ENCODE peak calls at places on chromosome 5, in ten cellular contexts. S is left ventricle myocardium inferior; F is GM12865; Z is mammary epithelial cell; P is AG04449; J is IMR-90; H is testis; R is right cardiac atrium; B is CD4-positive, CD25-positive, alpha-beta regulatory T cell; K is retinal pigment epithelial cell. U is an unnamed sample.

GRCh38 chr5:179817071-179817840 is 3.4 kb upstream of the SQSTM1 start:
- DNase-seq in H (no peak), P (no peak), F (no peak), B (no peak), Z (no peak), K (no peak), R (peak), J (no peak), S (no peak), U (no peak)

GRCh38 chr5:168962323-168962722 is 338.6 kb downstream of the SLIT3 start:
- DNase-seq in R (no peak), J (no peak), K (no peak), P (no peak), H (no peak), F (no peak), Z (no peak), B (no peak), S (no peak), U (no peak)

GRCh38 chr5:16489322-16489791 is 23.8 kb upstream of the ZNF622 start:
- DNase-seq in S (no peak), Z (peak), R (no peak), F (peak), K (no peak), P (peak), H (peak), B (peak), J (peak), U (peak)

GRCh38 chr5:111069839-111070238 is 1.7 kb upstream of the TSLP start:
- DNase-seq in R (no peak), F (no peak), K (peak), S (no peak), H (no peak), B (no peak), J (peak), P (no peak), Z (no peak), U (no peak)

GRCh38 chr5:141101059-141101458 is 786 bp downstream of the PCDHB3 start:
- DNase-seq in B (no peak), H (no peak), Z (no peak), K (no peak), R (no peak), F (no peak), S (no peak), J (no peak), P (no peak), U (no peak)

GRCh38 chr5:169299651-169300467 is 1.1 kb downstream of the SLIT3 start:
- DNase-seq in P (no peak), F (no peak), B (no peak), R (peak), J (no peak), Z (peak), H (no peak), S (no peak), K (no peak), U (no peak)

GRCh38 chr5:148455055-148455675 is 71.4 kb downstream of the FBXO38 start:
- DNase-seq in Z (no peak), H (no peak), B (no peak), K (peak), R (no peak), S (no peak), J (no peak), P (no peak), F (no peak), U (no peak)

GRCh38 chr5:91443761-91444467 is 60.8 kb upstream of the ARRDC3 start:
- DNase-seq in P (no peak), Z (no peak), J (peak), R (no peak), F (no peak), B (no peak), S (no peak), H (no peak), K (peak), U (no peak)

GRCh38 chr5:61333351-61334223 is 1.5 kb downstream of the ZSWIM6 start:
- DNase-seq in Z (peak), J (no peak), B (peak), H (peak), S (peak), K (no peak), P (no peak), F (peak), R (peak), U (no peak)

GRCh38 chr5:95838001-95838520 is 15.5 kb upstream of the GLRX start:
- DNase-seq in B (no peak), F (no peak), H (no peak), J (no peak), K (no peak), P (no peak), Z (no peak), R (no peak), S (no peak), U (no peak)

GRCh38 chr5:95837492-95837891 is 15.0 kb upstream of the GLRX start:
- DNase-seq in B (no peak), R (no peak), Z (no peak), J (no peak), H (no peak), P (no peak), K (no peak), F (no peak), S (no peak), U (no peak)

GRCh38 chr5:95836544-95836943 is 14.0 kb upstream of the GLRX start:
- DNase-seq in F (peak), H (no peak), K (no peak), P (no peak), S (no peak), Z (no peak), R (no peak), B (no peak), J (no peak), U (no peak)

GRCh38 chr5:95838552-95838951 is 16.0 kb upstream of the GLRX start:
- DNase-seq in S (no peak), J (no peak), R (no peak), B (no peak), Z (no peak), H (no peak), P (no peak), F (no peak), K (no peak), U (no peak)

DNA sequence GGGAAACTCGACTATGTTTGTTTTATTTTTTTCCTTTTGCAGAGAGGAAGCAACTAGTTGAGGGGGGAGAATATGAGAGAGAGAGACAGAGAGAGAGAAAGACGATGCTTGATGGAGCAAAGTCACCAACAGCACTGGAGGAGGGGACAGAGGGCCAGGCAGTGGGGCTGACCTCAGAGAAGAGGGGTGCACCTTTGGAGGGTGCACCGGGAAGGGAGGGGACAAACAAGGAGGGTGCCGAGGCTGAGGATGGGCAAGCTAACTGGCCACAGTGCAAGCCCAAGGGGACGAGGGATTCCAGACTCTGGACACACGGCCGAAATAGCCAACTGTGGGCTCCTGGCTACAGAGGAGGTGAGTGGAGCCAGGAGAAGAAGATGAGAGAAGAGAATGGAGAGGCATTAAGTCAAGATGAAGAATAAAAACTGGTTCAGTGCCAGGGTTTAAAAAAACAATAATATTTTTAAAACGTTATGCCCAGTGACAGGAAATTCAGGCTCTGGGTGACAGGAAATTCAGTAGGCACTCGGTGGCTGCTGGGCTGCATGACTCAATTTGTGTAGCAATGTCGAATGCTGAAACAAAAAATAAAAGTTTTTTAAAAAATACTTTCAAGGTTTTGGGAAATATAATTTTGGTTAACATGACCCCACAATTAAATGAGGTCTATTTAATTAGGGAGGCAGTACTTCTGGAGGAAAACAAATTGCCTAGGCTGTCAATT is 13.3 kb upstream of the GLRX start:
- DNase-seq in H (no peak), R (peak), Z (no peak), P (no peak), S (no peak), F (no peak), K (no peak), J (no peak), B (no peak), U (no peak)
- H3K4me3 ChIP-seq in H (no peak), R (peak), Z (no peak), P (no peak), S (peak), F (peak), K (no peak), J (no peak), B (peak), U (no peak)

DNA sequence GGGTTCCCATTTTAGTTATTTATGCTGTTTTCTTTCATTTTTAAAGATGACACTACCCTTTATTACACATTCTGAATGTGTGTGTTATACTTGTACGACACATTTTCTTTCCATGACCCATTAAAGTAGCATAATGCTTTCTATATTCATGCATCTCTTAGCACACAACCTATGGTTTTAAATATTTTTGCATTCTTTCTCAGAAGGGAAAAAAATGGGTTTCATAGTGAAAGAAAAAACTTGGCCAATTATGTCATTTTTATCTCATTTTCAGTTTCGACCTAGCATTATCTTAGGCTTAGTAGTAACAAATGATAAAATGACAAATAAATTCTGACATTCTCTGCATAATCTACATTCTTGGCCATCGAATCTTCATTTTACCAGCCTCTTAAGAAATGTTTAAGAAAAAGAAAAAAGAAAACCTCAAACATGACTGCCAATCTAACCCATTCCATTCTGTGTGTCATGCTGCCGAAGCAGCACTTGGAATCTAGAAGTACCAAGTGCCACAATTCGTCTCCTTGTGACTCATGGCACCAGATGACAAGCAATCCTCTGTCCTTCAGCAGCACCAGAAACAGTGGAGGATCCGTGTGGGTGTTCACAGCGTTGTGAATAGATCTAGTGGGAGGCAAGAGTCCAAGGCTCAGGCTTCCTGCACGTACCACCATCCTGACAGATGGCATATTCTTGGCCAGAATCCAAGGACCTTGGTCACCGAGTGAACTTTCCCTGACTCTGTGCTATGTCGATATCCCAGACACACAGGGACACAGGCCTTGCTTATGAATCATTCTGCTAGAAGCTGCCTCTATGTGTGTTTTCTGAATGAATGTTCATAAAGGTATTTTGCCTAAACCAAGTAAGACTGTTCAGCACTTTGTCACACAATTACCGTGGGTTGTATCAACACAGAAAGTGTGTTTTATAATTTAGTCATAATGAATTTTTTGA is 502.7 kb downstream of the NR2F1-AS1 start:
- DNase-seq in J (peak), F (peak), P (peak), H (peak), R (peak), Z (peak), K (peak), S (peak), B (no peak), U (no peak)
- H3K4me3 ChIP-seq in J (peak), F (peak), P (peak), H (no peak), R (no peak), Z (peak), K (peak), S (no peak), B (no peak), U (no peak)

DNA sequence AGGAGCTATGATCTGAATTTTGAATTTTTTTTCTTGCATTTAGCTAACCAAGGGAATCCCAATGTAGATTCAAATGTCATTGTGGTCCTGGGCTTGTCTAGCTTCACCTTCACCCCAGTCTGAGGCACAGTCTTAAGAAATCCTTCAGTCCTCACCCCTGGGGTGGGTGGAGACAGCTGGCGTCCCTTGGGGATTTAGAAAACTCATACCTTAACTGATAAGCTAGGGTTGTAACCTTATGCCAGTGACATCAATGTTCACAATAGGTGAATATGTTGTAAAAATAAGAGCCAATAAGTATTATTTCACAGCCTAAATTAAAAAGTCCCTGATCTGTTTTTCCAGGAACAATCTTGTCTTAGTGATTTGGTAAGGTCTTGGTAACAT is 4.6 kb downstream of the ISOC1 start:
- DNase-seq in B (no peak), K (no peak), H (no peak), J (peak), F (peak), Z (no peak), R (no peak), P (no peak), S (no peak), U (no peak)
- H3K4me3 ChIP-seq in B (no peak), K (no peak), H (no peak), J (no peak), F (no peak), Z (no peak), R (peak), P (no peak), S (peak), U (no peak)

GRCh38 chr5:150757087-150757649 is 1.6 kb downstream of the DCTN4 start:
- DNase-seq in R (no peak), J (no peak), B (no peak), Z (peak), H (no peak), S (no peak), P (no peak), F (no peak), K (no peak), U (no peak)
- H3K4me3 ChIP-seq in R (no peak), J (peak), B (peak), Z (peak), H (no peak), S (peak), P (peak), F (peak), K (peak), U (peak)

GRCh38 chr5:137636076-137636475 is 99.8 kb downstream of the KLHL3 start:
- DNase-seq in Z (no peak), F (no peak), R (no peak), H (no peak), S (no peak), J (no peak), K (no peak), B (no peak), P (no peak), U (no peak)
- H3K4me3 ChIP-seq in Z (no peak), F (no peak), R (no peak), H (no peak), S (no peak), J (no peak), K (no peak), B (no peak), P (no peak), U (no peak)

DNA sequence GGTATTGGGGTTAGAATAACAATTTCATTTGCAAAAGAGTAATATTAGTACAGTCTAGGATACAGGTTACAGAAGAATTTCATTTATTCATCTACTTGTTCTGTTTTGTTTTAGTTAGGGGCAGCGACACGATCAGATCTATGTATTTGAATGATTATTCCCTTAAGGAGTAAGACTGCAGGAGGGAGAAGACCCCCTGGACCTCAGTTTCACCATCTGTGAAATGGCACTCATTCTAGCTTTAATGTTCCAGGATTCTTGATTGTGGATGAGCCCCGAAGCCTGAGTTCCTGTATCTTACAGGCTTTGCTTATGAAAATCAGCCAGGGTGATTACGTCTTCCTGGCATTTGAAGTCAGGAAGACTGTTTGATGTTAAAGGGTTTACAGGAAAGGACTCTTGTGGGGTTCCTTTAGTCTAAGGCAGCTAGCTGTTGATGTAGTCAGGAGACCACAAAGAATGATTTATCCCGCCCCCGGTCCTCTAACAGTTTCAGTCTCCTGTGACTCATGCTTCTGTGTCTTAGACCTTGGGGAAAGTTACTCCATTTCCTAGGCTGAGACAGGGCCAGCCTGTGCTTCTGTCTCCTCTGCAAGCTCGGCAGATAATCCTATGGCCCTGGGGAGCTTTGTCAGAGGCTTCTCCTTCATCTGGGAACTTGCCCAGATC is 11.5 kb downstream of the SMIM3 start:
- DNase-seq in R (peak), F (peak), P (peak), H (peak), S (no peak), J (peak), K (peak), B (peak), Z (peak), U (peak)
- H3K4me3 ChIP-seq in R (no peak), F (peak), P (peak), H (no peak), S (peak), J (no peak), K (no peak), B (no peak), Z (peak), U (peak)

U was measured in Jurkat, Clone E6-1.